ENCODE peak calls at places on chromosomes 2 and 18, in nine cellular contexts. K is BE2C; W is GM10248; V is nephron progenitor cell; G is astrocyte of the spinal cord; A is ovary; J is MM.1S; C is CD8-positive, alpha-beta T cell; L is mammary epithelial cell. Q is an unnamed sample.

GRCh38 chr18:34729264-34729663 is 19.2 kb downstream of the DTNA start:
- DNase-seq in K (no peak), W (peak), V (no peak), G (peak), A (no peak), J (no peak), C (no peak), L (peak), Q (peak)

GRCh38 chr2:9313443-9313842 is 106.8 kb downstream of the ASAP2 start:
- DNase-seq in K (no peak), W (no peak), V (no peak), G (no peak), A (no peak), J (no peak), C (no peak), L (no peak), Q (no peak)

GRCh38 chr2:207750315-207750714 is 19.4 kb downstream of the FZD5 start:
- DNase-seq in K (no peak), W (no peak), V (no peak), G (no peak), A (no peak), J (no peak), C (no peak), L (no peak), Q (no peak)

GRCh38 chr2:208062113-208062512 is 36.8 kb upstream of the PLEKHM3 start:
- DNase-seq in K (peak), W (no peak), V (no peak), G (peak), A (no peak), J (peak), C (no peak), L (peak), Q (no peak)

GRCh38 chr2:201116115-201116958 is at the start of gene CFLAR:
- DNase-seq in K (peak), W (peak), V (peak), G (peak), A (peak), J (peak), C (peak), L (peak), Q (peak)

GRCh38 chr18:62715829-62716678 is 713 bp downstream of the PHLPP1 start:
- DNase-seq in K (peak), W (peak), V (peak), G (peak), A (peak), J (peak), C (peak), L (peak), Q (peak)

GRCh38 chr2:176518823-176519222 is 249.6 kb downstream of the MTX2 start:
- DNase-seq in K (peak), W (no peak), V (no peak), G (no peak), A (no peak), J (no peak), C (no peak), L (no peak), Q (no peak)

GRCh38 chr2:57740905-57741304 is 305.7 kb upstream of the VRK2 start:
- DNase-seq in K (no peak), W (no peak), V (no peak), G (no peak), A (no peak), J (no peak), C (no peak), L (no peak), Q (no peak)

GRCh38 chr2:28206786-28207185 is 185.9 kb upstream of the FOSL2 start:
- DNase-seq in K (no peak), W (no peak), V (no peak), G (peak), A (no peak), J (no peak), C (no peak), L (no peak), Q (no peak)

GRCh38 chr2:143720093-143720664 is 591.0 kb downstream of the ARHGAP15 start:
- DNase-seq in K (no peak), W (no peak), V (no peak), G (no peak), A (no peak), J (no peak), C (no peak), L (no peak), Q (no peak)

GRCh38 chr18:23172981-23173380 is 37.7 kb downstream of the CABLES1 start:
- DNase-seq in K (no peak), W (no peak), V (no peak), G (no peak), A (no peak), J (no peak), C (no peak), L (no peak), Q (no peak)

GRCh38 chr2:209685963-209686362 is 85.7 kb upstream of the UNC80 start:
- DNase-seq in K (no peak), W (no peak), V (no peak), G (no peak), A (no peak), J (no peak), C (no peak), L (no peak), Q (no peak)

DNA sequence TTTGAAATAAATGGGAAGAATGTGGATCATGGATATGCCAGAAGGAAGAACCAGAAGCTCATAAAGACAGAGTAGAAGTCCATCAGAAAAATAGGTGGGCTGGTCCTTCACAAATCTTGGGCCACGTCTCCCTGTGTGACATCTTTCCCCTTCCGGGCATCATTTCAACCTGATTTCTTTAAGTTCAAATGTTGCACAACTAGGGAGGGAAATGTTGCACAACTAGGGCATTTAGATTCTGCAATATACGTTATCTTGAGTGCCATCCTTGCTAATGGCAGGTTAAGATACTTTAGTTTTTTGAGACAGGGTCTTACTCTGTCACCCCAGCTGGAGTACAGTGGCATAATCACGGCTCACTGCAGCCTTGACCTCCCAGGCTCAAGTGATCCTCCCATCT is 129.6 kb downstream of the CERS6 start:
- DNase-seq in K (no peak), W (no peak), V (no peak), G (no peak), A (no peak), J (no peak), C (no peak), L (no peak), Q (no peak)
- TF ChIP-seq CTCF in K (no peak), W (no peak), V (no peak), G (no peak), A (no peak), J (no peak), C (no peak), L (no peak), Q (no peak)

GRCh38 chr18:7221424-7222155 is 9.3 kb upstream of the LRRC30 start:
- DNase-seq in K (peak), W (no peak), V (peak), G (peak), A (no peak), J (peak), C (no peak), L (peak), Q (peak)
- TF ChIP-seq CTCF in K (peak), W (peak), V (peak), G (peak), A (no peak), J (peak), C (no peak), L (peak), Q (peak)

DNA sequence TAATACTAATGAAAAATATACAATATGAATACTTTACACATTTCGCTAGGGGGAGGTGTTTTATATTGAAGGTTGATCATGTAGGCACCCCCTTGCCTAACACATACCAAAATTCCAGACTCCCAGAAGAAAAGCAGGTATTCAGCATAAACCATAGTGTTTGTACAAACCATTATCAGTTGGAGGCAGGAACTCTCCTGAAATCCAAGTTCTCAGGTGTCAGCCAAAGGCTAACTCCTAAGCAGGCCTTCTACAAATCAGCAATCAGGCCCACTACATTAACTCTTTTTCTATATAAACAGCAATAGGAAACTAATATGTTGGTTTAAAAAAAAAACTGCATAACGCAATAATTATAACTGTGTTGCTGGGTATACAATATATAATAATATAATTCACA is 44.5 kb downstream of the MAP3K2 start:
- DNase-seq in K (no peak), W (no peak), V (no peak), G (no peak), A (no peak), J (no peak), C (no peak), L (no peak), Q (no peak)
- TF ChIP-seq CTCF in K (no peak), W (no peak), V (no peak), G (no peak), A (no peak), J (no peak), C (no peak), L (no peak), Q (no peak)

GRCh38 chr2:20562540-20563225 is 88.2 kb downstream of the HS1BP3 start:
- DNase-seq in K (peak), W (no peak), V (no peak), G (no peak), A (no peak), J (no peak), C (no peak), L (no peak), Q (no peak)
- TF ChIP-seq CTCF in K (peak), W (peak), V (no peak), G (peak), A (no peak), J (no peak), C (no peak), L (no peak), Q (no peak)

DNA sequence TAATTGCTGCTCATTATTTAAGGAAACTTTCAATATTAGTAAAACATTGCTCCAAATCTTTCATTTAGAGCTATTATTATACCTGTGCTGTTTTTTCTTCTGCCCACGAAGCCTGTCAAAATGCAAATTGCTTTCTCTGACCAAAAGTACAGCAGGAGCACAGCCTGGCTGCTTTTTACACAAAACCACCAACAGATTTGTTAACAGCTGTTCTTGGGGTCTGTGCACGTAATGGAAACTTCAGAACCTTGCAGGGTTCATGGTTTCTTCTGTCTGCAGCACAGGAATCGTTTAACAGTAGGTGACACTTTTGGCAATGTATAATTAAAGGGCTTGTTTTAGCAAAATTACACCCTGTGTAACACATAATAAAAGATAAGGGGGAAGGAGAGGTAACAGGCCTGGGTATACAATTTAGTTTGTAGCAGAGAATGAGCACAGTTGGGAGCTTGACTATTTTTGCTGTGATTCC is 447.3 kb downstream of the KCNJ3 start:
- DNase-seq in K (no peak), W (peak), V (no peak), G (no peak), A (no peak), J (peak), C (no peak), L (no peak), Q (peak)
- TF ChIP-seq CTCF in K (no peak), W (peak), V (no peak), G (no peak), A (no peak), J (no peak), C (no peak), L (no peak), Q (no peak)

GRCh38 chr18:77066689-77067088 is 65.9 kb downstream of the MBP start:
- DNase-seq in K (no peak), W (no peak), V (no peak), G (no peak), A (no peak), J (no peak), C (no peak), L (no peak), Q (no peak)

GRCh38 chr18:77068321-77068841 is 64.2 kb downstream of the MBP start:
- DNase-seq in K (no peak), W (no peak), V (no peak), G (peak), A (no peak), J (no peak), C (peak), L (peak), Q (no peak)

GRCh38 chr18:77068890-77069312 is 63.7 kb downstream of the MBP start:
- DNase-seq in K (no peak), W (no peak), V (no peak), G (peak), A (no peak), J (no peak), C (no peak), L (peak), Q (no peak)

GRCh38 chr18:77066101-77066500 is 66.5 kb downstream of the MBP start:
- DNase-seq in K (no peak), W (no peak), V (no peak), G (no peak), A (no peak), J (no peak), C (no peak), L (no peak), Q (no peak)

DNA sequence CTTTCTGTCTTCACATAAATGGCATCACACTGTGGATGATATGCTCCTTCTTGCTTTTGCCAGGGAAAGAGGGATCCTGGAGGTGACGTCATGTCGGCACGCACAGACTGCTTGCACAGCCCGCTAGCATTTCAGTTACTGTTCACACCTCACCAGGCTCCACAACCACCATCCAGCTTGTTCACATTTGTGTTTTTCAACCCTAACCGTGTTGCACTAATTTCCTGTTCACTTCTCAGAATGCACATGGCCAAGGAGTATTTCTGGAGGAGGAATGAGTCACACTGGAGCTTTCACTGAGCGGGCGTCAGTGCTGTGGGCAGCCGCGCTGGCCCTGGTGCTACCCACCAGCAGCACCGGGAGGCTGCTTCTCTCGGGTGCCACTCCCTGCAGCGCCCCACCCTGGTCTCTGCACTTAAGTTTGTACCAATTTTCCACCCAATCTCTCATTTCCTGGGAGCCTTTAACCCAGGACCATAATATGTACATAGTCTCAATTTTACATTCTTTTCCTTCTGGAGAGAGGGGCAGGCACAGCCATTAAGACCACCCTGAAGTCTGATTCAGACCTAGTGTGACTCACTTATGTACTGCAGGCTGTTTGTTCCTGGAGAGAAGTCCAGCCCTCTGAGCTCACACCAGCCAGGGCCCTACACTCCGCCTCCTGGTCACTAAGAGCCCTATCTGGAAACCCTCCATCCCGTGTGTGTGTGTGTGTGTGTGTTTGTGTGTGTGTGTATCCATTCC is 65.1 kb downstream of the MBP start:
- DNase-seq in K (no peak), W (no peak), V (no peak), G (peak), A (peak), J (no peak), C (peak), L (peak), Q (no peak)
- TF ChIP-seq CTCF in K (no peak), W (no peak), V (no peak), G (peak), A (no peak), J (no peak), C (no peak), L (no peak), Q (no peak)

GRCh38 chr2:74593826-74594467 is 39.4 kb downstream of the DOK1 start:
- DNase-seq in K (no peak), W (no peak), V (no peak), G (no peak), A (no peak), J (no peak), C (no peak), L (no peak), Q (no peak)
- TF ChIP-seq CTCF in K (no peak), W (no peak), V (no peak), G (no peak), A (no peak), J (no peak), C (no peak), L (no peak), Q (no peak)

Q was measured in GM20000.